ENCODE peak calls at places on chromosomes 13 and 19, in ten cellular contexts. P is AG10803, W is GM23338, X is cardiac fibroblast, R is esophagus squamous epithelium, F is transverse colon, E is endodermal cell, V is astrocyte of the cerebellum, S is pancreas, O is fibroblast of pulmonary artery. L is an unnamed sample.

GRCh38 chr19:7366701-7367420 is 18.1 kb downstream of the ARHGEF18 start:
- DNase-seq in F (no peak), S (no peak), W (peak), O (peak), P (peak), R (no peak), V (no peak), X (peak), E (no peak), L (peak)

GRCh38 chr19:42172261-42172660 is 40.0 kb upstream of the POU2F2 start:
- DNase-seq in W (no peak), F (no peak), E (no peak), S (no peak), O (no peak), X (no peak), P (no peak), V (no peak), R (no peak), L (no peak)

GRCh38 chr19:51726049-51726448 is 2.3 kb upstream of the HAS1 start:
- DNase-seq in V (no peak), E (peak), S (peak), R (no peak), F (peak), P (peak), W (peak), O (peak), X (peak), L (peak)

GRCh38 chr13:25771208-25771607 is 280.6 kb downstream of the SHISA2 start:
- DNase-seq in F (no peak), S (no peak), X (peak), V (no peak), O (no peak), R (no peak), E (no peak), P (no peak), W (no peak), L (no peak)

GRCh38 chr19:49473868-49474544 is at the start of gene FLT3LG:
- DNase-seq in S (peak), O (peak), P (peak), X (peak), W (peak), V (no peak), R (no peak), E (peak), F (peak), L (peak)

GRCh38 chr13:109764474-109765292 is 21.7 kb downstream of the IRS2 start:
- DNase-seq in V (no peak), X (no peak), S (no peak), E (no peak), F (no peak), R (no peak), O (no peak), W (peak), P (no peak), L (peak)

GRCh38 chr19:38049105-38049649 is 142.2 kb downstream of the SIPA1L3 start:
- DNase-seq in W (no peak), E (no peak), R (no peak), X (no peak), O (peak), F (peak), V (no peak), P (peak), S (no peak), L (peak)

GRCh38 chr19:2087621-2088100 is 8.5 kb downstream of the MOB3A start:
- DNase-seq in X (no peak), S (no peak), F (peak), P (no peak), E (no peak), W (no peak), V (no peak), O (no peak), R (no peak), L (no peak)

GRCh38 chr19:2119916-2120785 is 23.4 kb downstream of the IZUMO4 start:
- DNase-seq in E (no peak), P (no peak), F (no peak), O (no peak), V (no peak), X (no peak), R (no peak), S (no peak), W (no peak), L (no peak)

GRCh38 chr13:113653264-113654174 is 4.5 kb downstream of the ATP4B start:
- DNase-seq in F (peak), S (no peak), E (peak), R (no peak), P (no peak), V (no peak), X (no peak), O (no peak), W (no peak), L (no peak)

GRCh38 chr13:83272076-83272475 is 610.2 kb downstream of the SLITRK1 start:
- DNase-seq in E (no peak), V (no peak), R (no peak), S (no peak), P (no peak), F (no peak), W (no peak), O (peak), X (peak), L (no peak)

DNA sequence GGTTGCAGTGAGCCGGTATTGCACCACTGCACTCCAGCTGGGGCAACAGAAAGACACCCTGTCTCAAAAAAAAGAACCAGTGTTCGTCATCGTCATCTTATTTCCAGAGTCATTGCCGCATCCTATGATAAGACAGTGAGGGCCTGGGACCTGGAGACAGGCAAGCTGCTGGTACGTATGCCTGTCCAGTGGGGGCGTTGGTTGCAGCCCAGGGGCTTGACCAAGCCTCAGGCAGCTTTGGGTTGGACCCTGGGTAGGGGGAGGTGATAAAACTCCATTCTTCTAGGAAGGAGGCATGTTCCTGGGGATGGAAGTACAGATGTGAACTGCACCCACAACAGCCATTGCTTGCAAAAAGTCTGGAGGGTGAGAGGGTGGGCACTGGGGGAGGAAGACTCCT is 15.6 kb downstream of the WDR88 start:
- DNase-seq in W (no peak), X (no peak), P (no peak), R (no peak), E (no peak), V (no peak), F (no peak), S (no peak), O (no peak), L (no peak)
- TF ChIP-seq CTCF in W (no peak), X (no peak), P (no peak), R (no peak), E (no peak), V (no peak), F (no peak), S (no peak), O (no peak), L (no peak)

GRCh38 chr13:46668906-46669525 is 116.0 kb downstream of the LRCH1 start:
- DNase-seq in F (no peak), V (no peak), X (no peak), W (no peak), O (no peak), S (no peak), R (no peak), E (no peak), P (no peak), L (no peak)

GRCh38 chr13:46666727-46667456 is 113.9 kb downstream of the LRCH1 start:
- DNase-seq in O (no peak), P (no peak), W (peak), S (no peak), F (no peak), E (peak), X (no peak), R (no peak), V (no peak), L (no peak)

GRCh38 chr13:46665630-46666482 is 112.9 kb downstream of the LRCH1 start:
- DNase-seq in X (no peak), W (no peak), E (no peak), S (no peak), F (no peak), P (no peak), R (no peak), V (no peak), O (no peak), L (no peak)

GRCh38 chr13:46667687-46668281 is 114.8 kb downstream of the LRCH1 start:
- DNase-seq in V (no peak), P (no peak), F (no peak), S (no peak), R (no peak), O (peak), X (peak), W (no peak), E (no peak), L (peak)

GRCh38 chr13:46668302-46668720 is 115.3 kb downstream of the LRCH1 start:
- DNase-seq in X (peak), S (peak), V (peak), O (peak), F (no peak), W (no peak), P (peak), E (no peak), R (no peak), L (peak)
- H3K4me3 ChIP-seq in X (peak), S (no peak), V (peak), O (peak), F (no peak), W (no peak), P (peak), E (no peak), R (peak), L (peak)

DNA sequence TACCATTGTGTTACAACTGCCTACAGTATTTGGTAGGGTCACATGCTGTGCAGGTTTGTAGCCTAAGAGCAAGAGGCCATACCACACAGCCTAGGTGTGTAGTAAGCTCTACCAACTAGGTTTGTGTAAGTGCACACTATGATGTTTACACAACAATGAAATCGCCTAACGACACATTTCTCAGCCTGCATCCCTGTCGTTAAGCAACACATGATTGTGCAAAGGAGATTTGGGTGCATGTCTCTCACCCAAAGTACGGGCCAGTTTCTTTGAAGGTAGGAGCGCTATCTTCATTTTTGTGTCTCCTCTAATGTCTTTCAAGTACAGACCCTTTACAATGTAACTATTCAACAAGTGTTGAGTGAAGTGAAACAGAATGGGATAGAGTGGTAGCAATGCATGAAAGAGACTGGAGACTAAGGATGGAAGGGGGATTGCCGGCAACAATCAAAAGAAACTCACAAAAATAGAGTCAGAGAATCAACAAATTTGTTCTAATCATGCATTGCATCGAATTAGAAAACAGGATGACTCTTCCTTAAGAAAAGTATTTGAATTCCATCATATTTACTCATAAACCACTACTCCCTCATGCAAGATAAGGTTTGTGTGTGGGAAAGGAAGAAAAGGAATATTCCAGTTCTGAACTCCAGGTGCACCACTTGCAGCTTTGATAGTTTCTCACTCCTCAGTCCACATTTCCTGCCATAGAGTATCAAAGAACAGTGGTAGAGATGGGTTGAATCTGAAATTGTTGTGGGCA is 60.2 kb upstream of the TNFRSF19 start:
- DNase-seq in O (peak), E (no peak), W (no peak), F (no peak), P (peak), R (no peak), S (no peak), V (peak), X (peak), L (peak)
- TF ChIP-seq CTCF in O (no peak), E (no peak), W (no peak), F (no peak), P (no peak), R (no peak), S (no peak), V (no peak), X (no peak), L (no peak)

DNA sequence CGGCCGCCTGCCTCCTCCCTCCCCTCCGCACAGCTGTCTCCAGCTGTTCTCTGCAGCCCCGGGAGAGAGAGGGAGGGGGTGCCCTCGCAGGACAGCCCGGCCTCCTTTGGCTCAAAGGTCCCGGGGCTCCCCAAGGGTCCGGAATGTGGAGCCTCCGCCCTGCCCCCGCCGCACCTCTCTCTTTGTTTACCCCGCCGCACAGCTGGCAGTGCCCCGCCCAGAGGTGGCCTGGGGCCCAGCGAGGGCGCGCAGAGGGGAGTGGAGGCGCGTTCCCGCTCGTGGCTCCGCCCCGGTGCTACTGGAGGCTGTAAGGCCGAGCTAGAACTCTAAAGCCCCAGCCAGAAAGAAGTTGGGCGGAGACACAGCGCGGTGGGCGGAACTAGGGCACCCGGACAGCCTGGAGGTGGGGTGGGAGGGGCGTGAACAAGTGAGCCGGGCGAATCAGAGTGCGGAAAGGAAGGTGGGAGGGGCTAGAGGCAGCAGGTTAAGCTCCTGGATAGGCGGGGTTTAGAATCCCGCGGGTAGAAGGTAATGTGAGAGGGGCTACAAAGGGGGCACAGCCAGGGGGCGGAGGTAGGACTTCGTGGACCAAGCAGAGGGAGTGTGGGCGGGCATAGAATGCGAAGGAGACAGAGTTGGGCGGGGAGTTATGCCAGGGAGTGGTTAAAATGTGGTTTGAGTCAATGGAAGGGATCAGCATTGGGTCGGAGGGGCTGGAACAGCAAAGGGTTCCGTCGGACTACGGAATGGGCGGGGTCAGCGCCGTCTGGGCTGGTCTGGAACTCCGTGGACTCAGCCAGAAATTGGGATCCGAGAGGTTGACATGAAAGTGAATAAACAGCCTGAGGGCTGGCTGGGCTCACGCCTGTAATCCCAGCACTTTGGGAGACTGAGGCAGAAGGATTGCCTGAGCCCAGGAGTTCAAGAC is 2.8 kb downstream of the LTBP4 start:
- DNase-seq in P (peak), W (peak), S (peak), V (peak), O (peak), R (peak), E (peak), X (peak), F (peak), L (peak)
- H3K4me3 ChIP-seq in P (peak), W (peak), S (no peak), V (peak), O (peak), R (peak), E (peak), X (peak), F (peak), L (peak)

GRCh38 chr19:18063463-18063862 is 23.3 kb downstream of the IL12RB1 start:
- DNase-seq in O (no peak), R (no peak), S (no peak), V (no peak), W (peak), P (no peak), F (no peak), E (peak), X (no peak), L (no peak)
- TF ChIP-seq CTCF in O (peak), R (no peak), S (no peak), V (no peak), W (peak), P (peak), F (no peak), E (peak), X (no peak), L (no peak)

GRCh38 chr19:35249848-35250711 is 1.3 kb downstream of the LSR start:
- DNase-seq in O (no peak), R (no peak), W (no peak), V (no peak), X (no peak), F (no peak), P (no peak), E (peak), S (peak), L (no peak)

GRCh38 chr19:35247526-35248309 is 1.1 kb upstream of the LSR start:
- DNase-seq in X (no peak), E (peak), P (no peak), S (peak), O (no peak), F (peak), R (no peak), W (peak), V (no peak), L (no peak)

GRCh38 chr19:35246466-35247096 is 2.2 kb upstream of the LSR start:
- DNase-seq in E (no peak), S (no peak), W (no peak), F (no peak), R (no peak), P (no peak), O (no peak), X (no peak), V (no peak), L (no peak)

GRCh38 chr19:35249146-35249847 is 495 bp downstream of the LSR start:
- DNase-seq in E (peak), X (no peak), V (no peak), R (no peak), O (no peak), S (peak), W (no peak), F (peak), P (no peak), L (no peak)

GRCh38 chr19:35248310-35249145 is at the start of gene LSR:
- DNase-seq in O (no peak), F (peak), P (no peak), X (no peak), R (no peak), V (no peak), S (peak), E (peak), W (peak), L (no peak)
- H3K4me3 ChIP-seq in O (no peak), F (peak), P (no peak), X (no peak), R (peak), V (no peak), S (peak), E (peak), W (peak), L (no peak)

GRCh38 chr19:55096061-55096701 is 20.5 kb downstream of the EPS8L1 start:
- DNase-seq in V (no peak), W (peak), F (no peak), S (no peak), X (no peak), P (no peak), E (peak), R (no peak), O (no peak), L (no peak)
- TF ChIP-seq CTCF in V (no peak), W (no peak), F (no peak), S (no peak), X (no peak), P (no peak), E (peak), R (no peak), O (no peak), L (no peak)

GRCh38 chr13:70408865-70409264 is 300.6 kb upstream of the KLHL1 start:
- DNase-seq in W (no peak), O (no peak), S (no peak), F (no peak), R (no peak), P (no peak), E (no peak), V (no peak), X (no peak), L (no peak)

GRCh38 chr13:70405266-70405665 is 297.0 kb upstream of the KLHL1 start:
- DNase-seq in O (no peak), E (no peak), R (no peak), X (no peak), S (no peak), P (no peak), F (no peak), V (no peak), W (no peak), L (no peak)

GRCh38 chr13:70407486-70407885 is 299.2 kb upstream of the KLHL1 start:
- DNase-seq in O (no peak), P (no peak), W (no peak), R (no peak), X (no peak), V (peak), F (no peak), E (no peak), S (no peak), L (no peak)
- H3K4me3 ChIP-seq in O (no peak), P (no peak), W (no peak), R (no peak), X (no peak), V (no peak), F (no peak), E (no peak), S (no peak), L (no peak)

DNA sequence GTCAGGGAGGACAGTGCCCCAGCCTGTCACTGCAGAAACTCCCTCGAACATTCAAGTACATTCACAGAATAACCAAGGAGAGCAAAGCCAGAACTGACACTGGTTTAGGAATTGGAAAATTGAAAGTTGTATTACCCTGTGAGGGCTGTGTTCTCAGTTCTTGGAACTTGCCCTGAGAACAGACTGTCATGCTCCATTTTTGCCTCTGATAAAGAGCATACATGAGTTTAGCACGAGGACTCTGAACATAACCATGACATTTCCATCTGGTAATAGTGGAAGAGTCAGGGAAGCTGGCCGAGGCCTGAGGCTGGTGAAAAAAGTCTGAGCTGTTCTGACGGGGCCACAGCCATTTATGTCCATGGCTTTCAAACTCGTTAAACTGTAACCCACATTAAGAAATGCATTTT is 15.2 kb upstream of the SLC25A30 start:
- DNase-seq in V (no peak), O (no peak), F (no peak), R (no peak), P (no peak), X (no peak), E (peak), W (no peak), S (no peak), L (no peak)
- TF ChIP-seq CTCF in V (no peak), O (no peak), F (no peak), R (no peak), P (no peak), X (no peak), E (no peak), W (no peak), S (no peak), L (no peak)

L was measured in fibroblast of mammary gland.